ENCODE peak calls at places on chromosomes 2 and 18, in ten cellular contexts. One of them, this sample, is unnamed.

GRCh38 chr2:1278861-1279260 is 134.4 kb upstream of the TPO start:
- DNase-seq in stimulated activated CD8-positive, alpha-beta memory T cell treated with anti-CD3 and anti-CD28 coated beads, Interleukin-7, amount 100 ng/mL, for 1 hour: no peak
- DNase-seq in Daoy: peak; percentile 31
- DNase-seq in HTR-8/SVneo: no peak
- DNase-seq in AG08395: no peak
- DNase-seq in COR-L47: no peak
- DNase-seq in T follicular helper cell: no peak
- DNase-seq in stimulated activated CD4-positive, alpha-beta T cell treated with anti-CD3 and anti-CD28 coated beads, Interleukin-12 subunit alpha, Interleukin-12 subunit beta, amount 100 ng/mL, for 48 hours: no peak
- DNase-seq in amniotic stem cell: no peak
- DNase-seq in lower lobe of right lung: no peak
- DNase-seq in this sample: no peak

GRCh38 chr18:50707841-50708240 is 112.0 kb downstream of the MRO start:
- DNase-seq in stimulated activated CD8-positive, alpha-beta memory T cell treated with anti-CD3 and anti-CD28 coated beads, Interleukin-7, amount 100 ng/mL, for 1 hour: no peak
- DNase-seq in Daoy: no peak
- DNase-seq in HTR-8/SVneo: no peak
- DNase-seq in AG08395: no peak
- DNase-seq in COR-L47: peak; percentile 47
- DNase-seq in T follicular helper cell: no peak
- DNase-seq in stimulated activated CD4-positive, alpha-beta T cell treated with anti-CD3 and anti-CD28 coated beads, Interleukin-12 subunit alpha, Interleukin-12 subunit beta, amount 100 ng/mL, for 48 hours: no peak
- DNase-seq in amniotic stem cell: no peak
- DNase-seq in lower lobe of right lung: no peak
- DNase-seq in this sample: no peak

GRCh38 chr2:182283512-182283911 is 143.3 kb downstream of the PDE1A start:
- DNase-seq in stimulated activated CD8-positive, alpha-beta memory T cell treated with anti-CD3 and anti-CD28 coated beads, Interleukin-7, amount 100 ng/mL, for 1 hour: no peak
- DNase-seq in Daoy: no peak
- DNase-seq in HTR-8/SVneo: no peak
- DNase-seq in AG08395: no peak
- DNase-seq in COR-L47: no peak
- DNase-seq in T follicular helper cell: no peak
- DNase-seq in stimulated activated CD4-positive, alpha-beta T cell treated with anti-CD3 and anti-CD28 coated beads, Interleukin-12 subunit alpha, Interleukin-12 subunit beta, amount 100 ng/mL, for 48 hours: no peak
- DNase-seq in amniotic stem cell: no peak
- DNase-seq in lower lobe of right lung: no peak
- DNase-seq in this sample: no peak

GRCh38 chr18:47184419-47185050 is 8.4 kb upstream of the IER3IP1 start:
- DNase-seq in stimulated activated CD8-positive, alpha-beta memory T cell treated with anti-CD3 and anti-CD28 coated beads, Interleukin-7, amount 100 ng/mL, for 1 hour: no peak
- DNase-seq in Daoy: peak; percentile 24
- DNase-seq in HTR-8/SVneo: no peak
- DNase-seq in AG08395: no peak
- DNase-seq in COR-L47: peak; percentile 30
- DNase-seq in T follicular helper cell: no peak
- DNase-seq in stimulated activated CD4-positive, alpha-beta T cell treated with anti-CD3 and anti-CD28 coated beads, Interleukin-12 subunit alpha, Interleukin-12 subunit beta, amount 100 ng/mL, for 48 hours: no peak
- DNase-seq in amniotic stem cell: no peak
- DNase-seq in lower lobe of right lung: peak; percentile 55
- DNase-seq in this sample: no peak

GRCh38 chr2:121810959-121811853 is 55.8 kb downstream of the TSN start:
- DNase-seq in stimulated activated CD8-positive, alpha-beta memory T cell treated with anti-CD3 and anti-CD28 coated beads, Interleukin-7, amount 100 ng/mL, for 1 hour: no peak
- DNase-seq in Daoy: peak; percentile 66
- DNase-seq in HTR-8/SVneo: peak; percentile 63
- DNase-seq in AG08395: peak; percentile 81
- DNase-seq in COR-L47: peak; percentile 59
- DNase-seq in T follicular helper cell: no peak
- DNase-seq in stimulated activated CD4-positive, alpha-beta T cell treated with anti-CD3 and anti-CD28 coated beads, Interleukin-12 subunit alpha, Interleukin-12 subunit beta, amount 100 ng/mL, for 48 hours: no peak
- DNase-seq in amniotic stem cell: peak; percentile 16
- DNase-seq in lower lobe of right lung: no peak
- DNase-seq in this sample: no peak

GRCh38 chr2:36351291-36352023 is 4.1 kb upstream of the CRIM1 start:
- DNase-seq in stimulated activated CD8-positive, alpha-beta memory T cell treated with anti-CD3 and anti-CD28 coated beads, Interleukin-7, amount 100 ng/mL, for 1 hour: no peak
- DNase-seq in Daoy: no peak
- DNase-seq in HTR-8/SVneo: no peak
- DNase-seq in AG08395: no peak
- DNase-seq in COR-L47: no peak
- DNase-seq in T follicular helper cell: no peak
- DNase-seq in stimulated activated CD4-positive, alpha-beta T cell treated with anti-CD3 and anti-CD28 coated beads, Interleukin-12 subunit alpha, Interleukin-12 subunit beta, amount 100 ng/mL, for 48 hours: no peak
- DNase-seq in amniotic stem cell: no peak
- DNase-seq in lower lobe of right lung: no peak
- DNase-seq in this sample: no peak

GRCh38 chr2:180077295-180077906 is 70.3 kb upstream of the CWC22 start:
- DNase-seq in stimulated activated CD8-positive, alpha-beta memory T cell treated with anti-CD3 and anti-CD28 coated beads, Interleukin-7, amount 100 ng/mL, for 1 hour: no peak
- DNase-seq in Daoy: no peak
- DNase-seq in HTR-8/SVneo: peak; percentile 5
- DNase-seq in AG08395: peak; percentile 36
- DNase-seq in COR-L47: peak; percentile 8
- DNase-seq in T follicular helper cell: no peak
- DNase-seq in stimulated activated CD4-positive, alpha-beta T cell treated with anti-CD3 and anti-CD28 coated beads, Interleukin-12 subunit alpha, Interleukin-12 subunit beta, amount 100 ng/mL, for 48 hours: no peak
- DNase-seq in amniotic stem cell: no peak
- DNase-seq in lower lobe of right lung: no peak
- DNase-seq in this sample: no peak

GRCh38 chr18:39698436-39698835 is 2132.8 kb upstream of the CELF4 start:
- DNase-seq in stimulated activated CD8-positive, alpha-beta memory T cell treated with anti-CD3 and anti-CD28 coated beads, Interleukin-7, amount 100 ng/mL, for 1 hour: no peak
- DNase-seq in Daoy: no peak
- DNase-seq in HTR-8/SVneo: no peak
- DNase-seq in AG08395: no peak
- DNase-seq in COR-L47: no peak
- DNase-seq in T follicular helper cell: no peak
- DNase-seq in stimulated activated CD4-positive, alpha-beta T cell treated with anti-CD3 and anti-CD28 coated beads, Interleukin-12 subunit alpha, Interleukin-12 subunit beta, amount 100 ng/mL, for 48 hours: no peak
- DNase-seq in amniotic stem cell: no peak
- DNase-seq in lower lobe of right lung: no peak
- DNase-seq in this sample: no peak

GRCh38 chr2:196630531-196630930 is 9.0 kb upstream of the CCDC150 start:
- DNase-seq in stimulated activated CD8-positive, alpha-beta memory T cell treated with anti-CD3 and anti-CD28 coated beads, Interleukin-7, amount 100 ng/mL, for 1 hour: no peak
- DNase-seq in Daoy: no peak
- DNase-seq in HTR-8/SVneo: no peak
- DNase-seq in AG08395: no peak
- DNase-seq in COR-L47: no peak
- DNase-seq in T follicular helper cell: no peak
- DNase-seq in stimulated activated CD4-positive, alpha-beta T cell treated with anti-CD3 and anti-CD28 coated beads, Interleukin-12 subunit alpha, Interleukin-12 subunit beta, amount 100 ng/mL, for 48 hours: no peak
- DNase-seq in amniotic stem cell: no peak
- DNase-seq in lower lobe of right lung: no peak
- DNase-seq in this sample: no peak

GRCh38 chr2:57693177-57693576 is 353.4 kb upstream of the VRK2 start:
- DNase-seq in stimulated activated CD8-positive, alpha-beta memory T cell treated with anti-CD3 and anti-CD28 coated beads, Interleukin-7, amount 100 ng/mL, for 1 hour: no peak
- DNase-seq in Daoy: no peak
- DNase-seq in HTR-8/SVneo: no peak
- DNase-seq in AG08395: no peak
- DNase-seq in COR-L47: no peak
- DNase-seq in T follicular helper cell: no peak
- DNase-seq in stimulated activated CD4-positive, alpha-beta T cell treated with anti-CD3 and anti-CD28 coated beads, Interleukin-12 subunit alpha, Interleukin-12 subunit beta, amount 100 ng/mL, for 48 hours: no peak
- DNase-seq in amniotic stem cell: no peak
- DNase-seq in lower lobe of right lung: no peak
- DNase-seq in this sample: no peak

GRCh38 chr2:36965751-36966369 is 476 bp downstream of the STRN start:
- DNase-seq in stimulated activated CD8-positive, alpha-beta memory T cell treated with anti-CD3 and anti-CD28 coated beads, Interleukin-7, amount 100 ng/mL, for 1 hour: peak; percentile 4
- DNase-seq in Daoy: peak; percentile 28
- DNase-seq in HTR-8/SVneo: peak; percentile 45
- DNase-seq in AG08395: peak; percentile 24
- DNase-seq in COR-L47: peak; percentile 41
- DNase-seq in T follicular helper cell: no peak
- DNase-seq in stimulated activated CD4-positive, alpha-beta T cell treated with anti-CD3 and anti-CD28 coated beads, Interleukin-12 subunit alpha, Interleukin-12 subunit beta, amount 100 ng/mL, for 48 hours: peak; percentile 28
- DNase-seq in amniotic stem cell: no peak
- DNase-seq in lower lobe of right lung: peak; percentile 62
- DNase-seq in this sample: no peak

GRCh38 chr2:185979546-185980071 is 241.0 kb downstream of the FSIP2 start:
- DNase-seq in stimulated activated CD8-positive, alpha-beta memory T cell treated with anti-CD3 and anti-CD28 coated beads, Interleukin-7, amount 100 ng/mL, for 1 hour: no peak
- DNase-seq in Daoy: peak; percentile 53
- DNase-seq in HTR-8/SVneo: no peak
- DNase-seq in AG08395: no peak
- DNase-seq in COR-L47: no peak
- DNase-seq in T follicular helper cell: no peak
- DNase-seq in stimulated activated CD4-positive, alpha-beta T cell treated with anti-CD3 and anti-CD28 coated beads, Interleukin-12 subunit alpha, Interleukin-12 subunit beta, amount 100 ng/mL, for 48 hours: no peak
- DNase-seq in amniotic stem cell: no peak
- DNase-seq in lower lobe of right lung: no peak
- DNase-seq in this sample: no peak

GRCh38 chr2:11797846-11798245 is 51.4 kb downstream of the LPIN1 start:
- DNase-seq in stimulated activated CD8-positive, alpha-beta memory T cell treated with anti-CD3 and anti-CD28 coated beads, Interleukin-7, amount 100 ng/mL, for 1 hour: no peak
- DNase-seq in Daoy: no peak
- DNase-seq in HTR-8/SVneo: no peak
- DNase-seq in AG08395: no peak
- DNase-seq in COR-L47: no peak
- DNase-seq in T follicular helper cell: no peak
- DNase-seq in stimulated activated CD4-positive, alpha-beta T cell treated with anti-CD3 and anti-CD28 coated beads, Interleukin-12 subunit alpha, Interleukin-12 subunit beta, amount 100 ng/mL, for 48 hours: no peak
- DNase-seq in amniotic stem cell: no peak
- DNase-seq in lower lobe of right lung: no peak
- DNase-seq in this sample: no peak

GRCh38 chr18:54606835-54607212 is 15.8 kb downstream of the DYNAP start:
- DNase-seq in stimulated activated CD8-positive, alpha-beta memory T cell treated with anti-CD3 and anti-CD28 coated beads, Interleukin-7, amount 100 ng/mL, for 1 hour: no peak
- DNase-seq in Daoy: no peak
- DNase-seq in HTR-8/SVneo: no peak
- DNase-seq in AG08395: no peak
- DNase-seq in COR-L47: no peak
- DNase-seq in T follicular helper cell: no peak
- DNase-seq in stimulated activated CD4-positive, alpha-beta T cell treated with anti-CD3 and anti-CD28 coated beads, Interleukin-12 subunit alpha, Interleukin-12 subunit beta, amount 100 ng/mL, for 48 hours: no peak
- DNase-seq in amniotic stem cell: no peak
- DNase-seq in lower lobe of right lung: peak; percentile 43
- DNase-seq in this sample: no peak

GRCh38 chr2:8234757-8235374 is 447.0 kb upstream of the ID2 start:
- DNase-seq in stimulated activated CD8-positive, alpha-beta memory T cell treated with anti-CD3 and anti-CD28 coated beads, Interleukin-7, amount 100 ng/mL, for 1 hour: no peak
- DNase-seq in Daoy: no peak
- DNase-seq in HTR-8/SVneo: no peak
- DNase-seq in AG08395: no peak
- DNase-seq in COR-L47: peak; percentile 19
- DNase-seq in T follicular helper cell: no peak
- DNase-seq in stimulated activated CD4-positive, alpha-beta T cell treated with anti-CD3 and anti-CD28 coated beads, Interleukin-12 subunit alpha, Interleukin-12 subunit beta, amount 100 ng/mL, for 48 hours: no peak
- DNase-seq in amniotic stem cell: no peak
- DNase-seq in lower lobe of right lung: no peak
- DNase-seq in this sample: no peak

GRCh38 chr2:196143641-196144236 is 27.6 kb downstream of the STK17B start:
- DNase-seq in stimulated activated CD8-positive, alpha-beta memory T cell treated with anti-CD3 and anti-CD28 coated beads, Interleukin-7, amount 100 ng/mL, for 1 hour: no peak
- DNase-seq in Daoy: no peak
- DNase-seq in HTR-8/SVneo: no peak
- DNase-seq in AG08395: no peak
- DNase-seq in COR-L47: no peak
- DNase-seq in T follicular helper cell: no peak
- DNase-seq in stimulated activated CD4-positive, alpha-beta T cell treated with anti-CD3 and anti-CD28 coated beads, Interleukin-12 subunit alpha, Interleukin-12 subunit beta, amount 100 ng/mL, for 48 hours: no peak
- DNase-seq in amniotic stem cell: no peak
- DNase-seq in lower lobe of right lung: no peak
- DNase-seq in this sample: no peak

This sample was measured in effector memory CD4-positive, alpha-beta T cell.